ENCODE peak calls at places on chromosome X, in eight cellular contexts. One of them, this sample, is unnamed.

GRCh38 chrX:21374163-21374993 is at the start of gene CNKSR2:
- DNase-seq in tibial nerve: peak; percentile 5
- DNase-seq in upper lobe of right lung: peak; percentile 76
- DNase-seq in kidney: peak; percentile 65
- DNase-seq in prostate gland: peak; percentile 16
- DNase-seq in brain microvascular endothelial cell: peak; percentile 1
- DNase-seq in GM23248: peak; percentile 50
- DNase-seq in lower lobe of right lung: peak; percentile 61
- DNase-seq in this sample: peak; percentile 86

GRCh38 chrX:77937291-77937690 is 26.8 kb downstream of the ATP7A start:
- DNase-seq in tibial nerve: no peak
- DNase-seq in kidney: no peak
- DNase-seq in brain microvascular endothelial cell: no peak
- DNase-seq in lower lobe of right lung: no peak
- DNase-seq in upper lobe of right lung: no peak
- DNase-seq in GM23248: peak; percentile 23
- DNase-seq in prostate gland: no peak
- DNase-seq in this sample: no peak

GRCh38 chrX:110418857-110419249 is 60.2 kb downstream of the RTL9 start:
- DNase-seq in upper lobe of right lung: no peak
- DNase-seq in kidney: no peak
- DNase-seq in brain microvascular endothelial cell: peak; percentile 18
- DNase-seq in GM23248: peak; percentile 48
- DNase-seq in lower lobe of right lung: no peak
- DNase-seq in tibial nerve: no peak
- DNase-seq in prostate gland: no peak
- DNase-seq in this sample: peak; percentile 39

GRCh38 chrX:9566150-9566621 is 101.3 kb downstream of the TBL1X start:
- DNase-seq in tibial nerve: peak; percentile 38
- DNase-seq in lower lobe of right lung: no peak
- DNase-seq in prostate gland: peak; percentile 34
- DNase-seq in upper lobe of right lung: no peak
- DNase-seq in GM23248: peak; percentile 86
- DNase-seq in kidney: no peak
- DNase-seq in brain microvascular endothelial cell: peak; percentile 85
- DNase-seq in this sample: no peak

GRCh38 chrX:68936608-68937007 is 107.8 kb downstream of the EFNB1 start:
- DNase-seq in tibial nerve: no peak
- DNase-seq in lower lobe of right lung: no peak
- DNase-seq in kidney: no peak
- DNase-seq in GM23248: peak; percentile 92
- DNase-seq in upper lobe of right lung: no peak
- DNase-seq in brain microvascular endothelial cell: peak; percentile 86
- DNase-seq in prostate gland: no peak
- DNase-seq in this sample: no peak

GRCh38 chrX:20742106-20742505 is 475.4 kb upstream of the RPS6KA3 start:
- DNase-seq in lower lobe of right lung: no peak
- DNase-seq in kidney: no peak
- DNase-seq in upper lobe of right lung: no peak
- DNase-seq in tibial nerve: no peak
- DNase-seq in prostate gland: no peak
- DNase-seq in GM23248: peak; percentile 62
- DNase-seq in brain microvascular endothelial cell: no peak
- DNase-seq in this sample: no peak

GRCh38 chrX:139596068-139596467 is 65.5 kb downstream of the F9 start:
- DNase-seq in upper lobe of right lung: no peak
- DNase-seq in brain microvascular endothelial cell: no peak
- DNase-seq in lower lobe of right lung: no peak
- DNase-seq in GM23248: no peak
- DNase-seq in kidney: no peak
- DNase-seq in tibial nerve: no peak
- DNase-seq in prostate gland: no peak
- DNase-seq in this sample: no peak

GRCh38 chrX:109890910-109891502 is 111.9 kb upstream of the TMEM164 start:
- DNase-seq in lower lobe of right lung: peak; percentile 59
- DNase-seq in kidney: no peak
- DNase-seq in brain microvascular endothelial cell: peak; percentile 45
- DNase-seq in GM23248: peak; percentile 55
- DNase-seq in upper lobe of right lung: peak; percentile 58
- DNase-seq in tibial nerve: peak; percentile 26
- DNase-seq in prostate gland: peak; percentile 20
- DNase-seq in this sample: peak; percentile 73

GRCh38 chrX:40757058-40757457 is 21.7 kb upstream of the MED14 start:
- DNase-seq in prostate gland: no peak
- DNase-seq in tibial nerve: no peak
- DNase-seq in upper lobe of right lung: no peak
- DNase-seq in brain microvascular endothelial cell: no peak
- DNase-seq in lower lobe of right lung: no peak
- DNase-seq in GM23248: no peak
- DNase-seq in kidney: no peak
- DNase-seq in this sample: no peak

GRCh38 chrX:1546601-1547275 is 9.8 kb upstream of the P2RY8 start:
- DNase-seq in prostate gland: no peak
- DNase-seq in tibial nerve: no peak
- DNase-seq in kidney: no peak
- DNase-seq in lower lobe of right lung: no peak
- DNase-seq in upper lobe of right lung: no peak
- DNase-seq in GM23248: no peak
- DNase-seq in brain microvascular endothelial cell: no peak
- DNase-seq in this sample: no peak

GRCh38 chrX:1542994-1543725 is 6.2 kb upstream of the P2RY8 start:
- DNase-seq in prostate gland: no peak
- DNase-seq in lower lobe of right lung: no peak
- DNase-seq in upper lobe of right lung: no peak
- DNase-seq in GM23248: no peak
- DNase-seq in brain microvascular endothelial cell: no peak
- DNase-seq in tibial nerve: no peak
- DNase-seq in kidney: no peak
- DNase-seq in this sample: no peak

GRCh38 chrX:1545776-1546408 is 8.9 kb upstream of the P2RY8 start:
- DNase-seq in lower lobe of right lung: no peak
- DNase-seq in kidney: no peak
- DNase-seq in brain microvascular endothelial cell: no peak
- DNase-seq in upper lobe of right lung: no peak
- DNase-seq in tibial nerve: no peak
- DNase-seq in GM23248: no peak
- DNase-seq in prostate gland: no peak
- DNase-seq in this sample: no peak
- H3K4me3 ChIP-seq in lower lobe of right lung: no peak overlapping the region
- H3K4me3 ChIP-seq in kidney: no peak overlapping the region
- H3K4me3 ChIP-seq in brain microvascular endothelial cell: no peak overlapping the region
- H3K4me3 ChIP-seq in upper lobe of right lung: no peak overlapping the region
- H3K4me3 ChIP-seq in tibial nerve: no peak overlapping the region
- H3K4me3 ChIP-seq in GM23248: no peak overlapping the region
- H3K4me3 ChIP-seq in prostate gland: no peak overlapping the region
- H3K4me3 ChIP-seq in this sample: no peak overlapping the region

GRCh38 chrX:150547511-150548115 is 20.8 kb upstream of the MTM1 start:
- DNase-seq in brain microvascular endothelial cell: peak; percentile 4
- DNase-seq in lower lobe of right lung: peak; percentile 82
- DNase-seq in GM23248: peak; percentile 79
- DNase-seq in upper lobe of right lung: peak; percentile 88
- DNase-seq in tibial nerve: peak; percentile 25
- DNase-seq in kidney: peak; percentile 93
- DNase-seq in prostate gland: peak; percentile 34
- DNase-seq in this sample: peak; percentile 52
- H3K27ac ChIP-seq in brain microvascular endothelial cell: no peak overlapping the region
- H3K27ac ChIP-seq in lower lobe of right lung: peak overlapping the region; percentile 80
- H3K27ac ChIP-seq in GM23248: peak overlapping the region; percentile 72
- H3K27ac ChIP-seq in upper lobe of right lung: peak overlapping the region; percentile 85
- H3K27ac ChIP-seq in tibial nerve: peak overlapping the region; percentile 69
- H3K27ac ChIP-seq in kidney: peak overlapping the region; percentile 86
- H3K27ac ChIP-seq in prostate gland: peak overlapping the region; percentile 64
- H3K27ac ChIP-seq in this sample: peak overlapping the region; percentile 33

GRCh38 chrX:154775611-154776349 is 13.1 kb downstream of the DKC1 start:
- DNase-seq in kidney: peak; percentile 74
- DNase-seq in upper lobe of right lung: no peak
- DNase-seq in brain microvascular endothelial cell: no peak
- DNase-seq in tibial nerve: no peak
- DNase-seq in lower lobe of right lung: no peak
- DNase-seq in GM23248: peak; percentile 71
- DNase-seq in prostate gland: no peak
- DNase-seq in this sample: no peak
- H3K36me3 ChIP-seq in kidney: peaks cover 17% of the 10 kb centered on the region
- H3K36me3 ChIP-seq in upper lobe of right lung: peaks cover 41% of the 10 kb centered on the region
- H3K36me3 ChIP-seq in brain microvascular endothelial cell: peaks cover 27% of the 10 kb centered on the region
- H3K36me3 ChIP-seq in tibial nerve: no peaks in the 10 kb centered on the region
- H3K36me3 ChIP-seq in lower lobe of right lung: peaks cover 56% of the 10 kb centered on the region
- H3K36me3 ChIP-seq in GM23248: peaks cover 7% of the 10 kb centered on the region
- H3K36me3 ChIP-seq in prostate gland: no peaks in the 10 kb centered on the region
- H3K36me3 ChIP-seq in this sample: peaks cover 93% of the 10 kb centered on the region

DNA sequence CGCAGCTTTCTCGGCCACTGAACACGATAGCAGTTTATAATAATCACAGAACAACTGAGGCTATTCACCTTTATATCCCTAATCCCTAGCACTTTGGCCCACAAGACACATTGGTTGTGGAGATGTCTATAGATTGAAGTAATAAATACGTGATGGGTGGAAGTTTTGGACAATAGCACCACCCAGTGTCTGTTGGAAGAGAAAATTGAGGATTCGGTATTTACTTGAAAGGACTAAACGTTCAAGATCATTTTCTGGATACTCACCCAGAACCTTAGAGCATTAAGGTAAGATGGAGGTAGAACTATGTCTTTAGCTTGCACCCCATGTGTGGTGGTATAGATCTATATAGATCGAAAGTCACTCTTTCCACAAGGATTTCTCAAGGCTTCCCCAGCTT is 792 bp upstream of the TMSB15A start:
- DNase-seq in lower lobe of right lung: no peak
- DNase-seq in prostate gland: no peak
- DNase-seq in GM23248: peak; percentile 39
- DNase-seq in brain microvascular endothelial cell: peak; percentile 6
- DNase-seq in kidney: no peak
- DNase-seq in upper lobe of right lung: no peak
- DNase-seq in tibial nerve: no peak
- DNase-seq in this sample: no peak
- H3K4me3 ChIP-seq in lower lobe of right lung: no peak overlapping the region
- H3K4me3 ChIP-seq in prostate gland: no peak overlapping the region
- H3K4me3 ChIP-seq in GM23248: no peak overlapping the region
- H3K4me3 ChIP-seq in brain microvascular endothelial cell: no peak overlapping the region
- H3K4me3 ChIP-seq in kidney: no peak overlapping the region
- H3K4me3 ChIP-seq in upper lobe of right lung: no peak overlapping the region
- H3K4me3 ChIP-seq in tibial nerve: no peak overlapping the region
- H3K4me3 ChIP-seq in this sample: no peak overlapping the region

GRCh38 chrX:38247051-38247450 is 26.4 kb upstream of the SRPX start:
- DNase-seq in tibial nerve: no peak
- DNase-seq in lower lobe of right lung: no peak
- DNase-seq in brain microvascular endothelial cell: no peak
- DNase-seq in prostate gland: no peak
- DNase-seq in upper lobe of right lung: no peak
- DNase-seq in kidney: no peak
- DNase-seq in GM23248: no peak
- DNase-seq in this sample: no peak
- H3K27ac ChIP-seq in tibial nerve: no peak overlapping the region
- H3K27ac ChIP-seq in lower lobe of right lung: no peak overlapping the region
- H3K27ac ChIP-seq in brain microvascular endothelial cell: no peak overlapping the region
- H3K27ac ChIP-seq in prostate gland: no peak overlapping the region
- H3K27ac ChIP-seq in upper lobe of right lung: no peak overlapping the region
- H3K27ac ChIP-seq in kidney: no peak overlapping the region
- H3K27ac ChIP-seq in GM23248: no peak overlapping the region
- H3K27ac ChIP-seq in this sample: no peak overlapping the region

GRCh38 chrX:56733459-56734046 is 4.5 kb downstream of the NBDY start:
- DNase-seq in tibial nerve: peak; percentile 84
- DNase-seq in kidney: no peak
- DNase-seq in lower lobe of right lung: no peak
- DNase-seq in upper lobe of right lung: no peak
- DNase-seq in GM23248: peak; percentile 48
- DNase-seq in prostate gland: peak; percentile 36
- DNase-seq in brain microvascular endothelial cell: peak; percentile 54
- DNase-seq in this sample: peak; percentile 48
- H3K36me3 ChIP-seq in tibial nerve: no peaks in the 10 kb centered on the region
- H3K36me3 ChIP-seq in kidney: no peaks in the 10 kb centered on the region
- H3K36me3 ChIP-seq in lower lobe of right lung: peaks cover 3% of the 10 kb centered on the region
- H3K36me3 ChIP-seq in upper lobe of right lung: no peaks in the 10 kb centered on the region
- H3K36me3 ChIP-seq in GM23248: no peaks in the 10 kb centered on the region
- H3K36me3 ChIP-seq in prostate gland: no peaks in the 10 kb centered on the region
- H3K36me3 ChIP-seq in brain microvascular endothelial cell: no peaks in the 10 kb centered on the region
- H3K36me3 ChIP-seq in this sample: no peaks in the 10 kb centered on the region

DNA sequence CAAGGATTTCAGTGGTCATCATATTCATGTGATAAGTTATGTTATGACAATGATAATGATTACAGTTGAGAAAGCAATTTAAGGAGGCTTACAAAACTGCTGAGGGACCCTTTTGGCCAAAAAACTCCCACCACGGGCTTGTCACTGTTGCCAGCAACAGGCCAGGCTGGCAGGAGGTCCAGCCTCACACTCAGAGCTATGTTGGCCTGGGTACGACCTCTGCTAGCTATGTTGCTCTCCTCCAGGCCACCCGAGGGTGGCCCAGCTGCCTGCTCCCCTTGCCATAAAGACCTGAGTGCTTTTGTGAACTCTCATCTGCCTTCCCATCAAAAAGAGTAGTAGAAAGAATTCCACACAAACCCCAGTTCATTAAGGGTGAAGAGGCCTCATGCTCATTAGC is 52.0 kb downstream of the MID1 start:
- DNase-seq in lower lobe of right lung: no peak
- DNase-seq in tibial nerve: no peak
- DNase-seq in brain microvascular endothelial cell: no peak
- DNase-seq in prostate gland: no peak
- DNase-seq in GM23248: no peak
- DNase-seq in kidney: no peak
- DNase-seq in upper lobe of right lung: no peak
- DNase-seq in this sample: no peak
- H3K4me3 ChIP-seq in lower lobe of right lung: no peak overlapping the region
- H3K4me3 ChIP-seq in tibial nerve: no peak overlapping the region
- H3K4me3 ChIP-seq in brain microvascular endothelial cell: no peak overlapping the region
- H3K4me3 ChIP-seq in prostate gland: no peak overlapping the region
- H3K4me3 ChIP-seq in GM23248: no peak overlapping the region
- H3K4me3 ChIP-seq in kidney: no peak overlapping the region
- H3K4me3 ChIP-seq in upper lobe of right lung: no peak overlapping the region
- H3K4me3 ChIP-seq in this sample: no peak overlapping the region

GRCh38 chrX:133413218-133413925 is 1.9 kb downstream of the GPC4 start:
- DNase-seq in lower lobe of right lung: no peak
- DNase-seq in brain microvascular endothelial cell: no peak
- DNase-seq in tibial nerve: no peak
- DNase-seq in prostate gland: no peak
- DNase-seq in kidney: peak; percentile 69
- DNase-seq in GM23248: no peak
- DNase-seq in upper lobe of right lung: no peak
- DNase-seq in this sample: no peak
- H3K27ac ChIP-seq in lower lobe of right lung: no peak overlapping the region
- H3K27ac ChIP-seq in brain microvascular endothelial cell: no peak overlapping the region
- H3K27ac ChIP-seq in tibial nerve: peak overlapping the region; percentile 67
- H3K27ac ChIP-seq in prostate gland: no peak overlapping the region
- H3K27ac ChIP-seq in kidney: no peak overlapping the region
- H3K27ac ChIP-seq in GM23248: no peak overlapping the region
- H3K27ac ChIP-seq in upper lobe of right lung: no peak overlapping the region
- H3K27ac ChIP-seq in this sample: no peak overlapping the region

GRCh38 chrX:13770013-13770412 is 35.5 kb downstream of the OFD1 start:
- DNase-seq in brain microvascular endothelial cell: no peak
- DNase-seq in tibial nerve: no peak
- DNase-seq in prostate gland: no peak
- DNase-seq in upper lobe of right lung: no peak
- DNase-seq in GM23248: no peak
- DNase-seq in kidney: no peak
- DNase-seq in lower lobe of right lung: no peak
- DNase-seq in this sample: no peak
- H3K36me3 ChIP-seq in brain microvascular endothelial cell: peaks cover 6% of the 10 kb centered on the region
- H3K36me3 ChIP-seq in tibial nerve: no peaks in the 10 kb centered on the region
- H3K36me3 ChIP-seq in prostate gland: no peaks in the 10 kb centered on the region
- H3K36me3 ChIP-seq in upper lobe of right lung: peaks cover 42% of the 10 kb centered on the region
- H3K36me3 ChIP-seq in GM23248: peaks cover 4% of the 10 kb centered on the region
- H3K36me3 ChIP-seq in kidney: peaks cover 12% of the 10 kb centered on the region
- H3K36me3 ChIP-seq in lower lobe of right lung: peaks cover 45% of the 10 kb centered on the region
- H3K36me3 ChIP-seq in this sample: peaks cover 55% of the 10 kb centered on the region

This sample was measured in WERI-Rb-1.